ENCODE peak calls at places on chromosomes 13 and 19, in ten cellular contexts. Q is left ventricle myocardium inferior, U is HCT116, H is tibial nerve, A is cardiac muscle cell, O is body of pancreas, N is pancreas, G is psoas muscle, F is heart right ventricle, J is gastrocnemius medialis. D is an unnamed sample.

GRCh38 chr13:113117335-113117872 is 5.2 kb upstream of the F10 start:
- DNase-seq in Q (no peak), U (no peak), H (no peak), A (no peak), O (no peak), N (no peak), G (no peak), F (no peak), J (no peak), D (no peak)

GRCh38 chr13:93079294-93079693 is 147.3 kb upstream of the GPC6 start:
- DNase-seq in Q (no peak), U (no peak), H (no peak), A (peak; percentile 68), O (no peak), N (no peak), G (no peak), F (no peak), J (no peak), D (no peak)

GRCh38 chr19:16113727-16114126 is 2.0 kb downstream of the RAB8A start:
- DNase-seq in Q (no peak), U (no peak), H (no peak), A (no peak), O (no peak), N (no peak), G (no peak), F (no peak), J (no peak), D (no peak)

GRCh38 chr19:28960586-28960985 is 252.4 kb downstream of the UQCRFS1 start:
- DNase-seq in Q (no peak), U (no peak), H (no peak), A (no peak), O (no peak), N (no peak), G (no peak), F (no peak), J (no peak), D (no peak)

GRCh38 chr13:30618186-30618937 is 642 bp downstream of the USPL1 start:
- DNase-seq in Q (no peak), U (no peak), H (no peak), A (no peak), O (peak; percentile 15), N (peak; percentile 58), G (peak; percentile 60), F (no peak), J (no peak), D (peak; percentile 59)

GRCh38 chr19:17225051-17225450 is 975 bp upstream of the OCEL1 start:
- DNase-seq in Q (no peak), U (no peak), H (no peak), A (no peak), O (no peak), N (no peak), G (no peak), F (no peak), J (no peak), D (no peak)

GRCh38 chr13:48400820-48401219 is 12.1 kb downstream of the LPAR6 start:
- DNase-seq in Q (no peak), U (no peak), H (no peak), A (peak; percentile 72), O (no peak), N (no peak), G (no peak), F (no peak), J (no peak), D (no peak)

GRCh38 chr13:91357613-91358383 is 10.3 kb downstream of the MIR17HG start:
- DNase-seq in Q (no peak), U (no peak), H (no peak), A (no peak), O (no peak), N (no peak), G (no peak), F (no peak), J (no peak), D (no peak)

GRCh38 chr13:77554079-77554478 is 18.6 kb downstream of the SCEL start:
- DNase-seq in Q (no peak), U (no peak), H (no peak), A (no peak), O (no peak), N (no peak), G (no peak), F (no peak), J (no peak), D (no peak)

GRCh38 chr19:8641908-8642547 is 11.6 kb downstream of the NFILZ start:
- DNase-seq in Q (no peak), U (peak; percentile 51), H (peak; percentile 24), A (peak; percentile 79), O (no peak), N (no peak), G (no peak), F (no peak), J (no peak), D (peak; percentile 40)

GRCh38 chr19:13099073-13099999 is 3.3 kb downstream of the LYL1 start:
- DNase-seq in Q (peak; percentile 81), U (no peak), H (peak; percentile 52), A (peak; percentile 68), O (peak; percentile 54), N (no peak), G (peak; percentile 87), F (peak; percentile 82), J (peak; percentile 53), D (peak; percentile 83)

GRCh38 chr13:83878691-83879410 is 3.4 kb downstream of the SLITRK1 start:
- DNase-seq in Q (no peak), U (no peak), H (no peak), A (no peak), O (no peak), N (no peak), G (no peak), F (no peak), J (no peak), D (peak; percentile 22)

GRCh38 chr19:6534451-6535093 is 3.7 kb downstream of the TNFSF9 start:
- DNase-seq in Q (no peak), U (no peak), H (no peak), A (no peak), O (peak; percentile 20), N (peak; percentile 62), G (no peak), F (no peak), J (no peak), D (peak; percentile 48)

GRCh38 chr19:55304279-55304978 is 20.6 kb downstream of the BRSK1 start:
- DNase-seq in Q (no peak), U (no peak), H (peak; percentile 18), A (peak; percentile 33), O (no peak), N (no peak), G (peak; percentile 76), F (no peak), J (no peak), D (peak; percentile 35)

GRCh38 chr19:45952691-45953505 is 20.8 kb downstream of the NOVA2 start:
- DNase-seq in Q (peak; percentile 40), U (no peak), H (no peak), A (peak; percentile 76), O (peak; percentile 54), N (peak; percentile 78), G (peak; percentile 65), F (peak; percentile 62), J (no peak), D (peak; percentile 57)

GRCh38 chr13:31377946-31378345 is 178.2 kb downstream of the B3GLCT start:
- DNase-seq in Q (no peak), U (no peak), H (no peak), A (no peak), O (no peak), N (no peak), G (no peak), F (no peak), J (no peak), D (no peak)

GRCh38 chr13:112226320-112227002 is 149.7 kb upstream of the SPACA7 start:
- DNase-seq in Q (no peak), U (no peak), H (no peak), A (no peak), O (no peak), N (no peak), G (no peak), F (no peak), J (no peak), D (no peak)

GRCh38 chr19:43441736-43442135 is 23.7 kb downstream of the LYPD3 start:
- DNase-seq in Q (no peak), U (no peak), H (no peak), A (no peak), O (no peak), N (no peak), G (no peak), F (no peak), J (no peak), D (no peak)

GRCh38 chr19:41869374-41869955 is 7.6 kb upstream of the CD79A start:
- DNase-seq in Q (no peak), U (no peak), H (no peak), A (no peak), O (no peak), N (no peak), G (peak; percentile 33), F (no peak), J (no peak), D (no peak)

GRCh38 chr13:98868932-98869331 is 108.9 kb downstream of the DOCK9 start:
- DNase-seq in Q (no peak), U (no peak), H (no peak), A (no peak), O (no peak), N (no peak), G (no peak), F (no peak), J (no peak), D (no peak)
- H3K36me3 ChIP-seq in Q (peaks cover 70% of the 10 kb centered on the region), U (no peaks in the 10 kb centered on the region), H (no peaks in the 10 kb centered on the region), A (peaks cover 17% of the 10 kb centered on the region), O (no peaks in the 10 kb centered on the region), N (no peaks in the 10 kb centered on the region), G (peaks cover 2% of the 10 kb centered on the region), F (no peaks in the 10 kb centered on the region), J (peaks cover 20% of the 10 kb centered on the region), D (no peaks in the 10 kb centered on the region)

GRCh38 chr13:39825886-39826285 is 170.4 kb downstream of the COG6 start:
- DNase-seq in Q (no peak), U (no peak), H (no peak), A (no peak), O (no peak), N (no peak), G (no peak), F (no peak), J (no peak), D (no peak)
- TF ChIP-seq CTCF in Q (no peak), U (no peak), H (no peak), A (no peak), O (no peak), N (no peak), G (no peak), F (no peak), J (no peak), D (no peak)

GRCh38 chr13:99367106-99367616 is 60.0 kb upstream of the GPR183 start:
- DNase-seq in Q (no peak), U (no peak), H (no peak), A (no peak), O (no peak), N (no peak), G (no peak), F (no peak), J (no peak), D (no peak)
- H3K4me1 ChIP-seq in Q (peaks cover 28% of the 10 kb centered on the region), U (no peaks in the 10 kb centered on the region), H (no peaks in the 10 kb centered on the region), A (peaks cover 27% of the 10 kb centered on the region), O (no peaks in the 10 kb centered on the region), N (no peaks in the 10 kb centered on the region), G (peaks cover 6% of the 10 kb centered on the region), F (no peaks in the 10 kb centered on the region), J (peaks cover 15% of the 10 kb centered on the region), D (no peaks in the 10 kb centered on the region)

DNA sequence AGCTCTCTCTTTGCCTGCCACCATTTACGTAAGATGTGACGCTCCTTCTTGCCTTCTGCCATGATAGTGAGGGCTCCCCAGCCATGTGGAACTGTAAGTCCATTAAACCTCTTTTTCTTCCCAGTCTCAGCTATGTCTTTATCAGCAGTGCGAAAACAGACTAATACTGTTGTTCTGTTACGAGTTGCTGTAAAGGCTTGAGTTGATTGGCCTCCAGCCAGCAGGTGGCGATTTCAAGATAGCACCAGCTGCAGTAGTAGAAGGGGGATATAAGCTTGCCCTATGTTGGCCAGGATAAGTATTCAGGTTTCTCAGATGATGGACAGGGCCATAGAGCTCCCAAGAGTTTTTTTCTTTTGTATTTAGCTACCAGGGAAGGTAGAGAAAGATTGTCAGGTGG is 385.5 kb downstream of the MZT1 start:
- DNase-seq in Q (no peak), U (no peak), H (no peak), A (no peak), O (no peak), N (no peak), G (no peak), F (no peak), J (no peak), D (no peak)
- H3K36me3 ChIP-seq in Q (no peaks in the 10 kb centered on the region), U (no peaks in the 10 kb centered on the region), H (no peaks in the 10 kb centered on the region), A (no peaks in the 10 kb centered on the region), O (no peaks in the 10 kb centered on the region), N (no peaks in the 10 kb centered on the region), G (no peaks in the 10 kb centered on the region), F (no peaks in the 10 kb centered on the region), J (no peaks in the 10 kb centered on the region), D (no peaks in the 10 kb centered on the region)

D was measured in mucosa of descending colon.